ENCODE peak calls at places on chromosomes 16 and 17, in five cellular contexts. One of them, this sample, is unnamed.

GRCh38 chr16:50955311-50955710 is 195.8 kb downstream of the SALL1 start:
- DNase-seq in A549: no peak
- DNase-seq in thoracic aorta: no peak
- DNase-seq in heart left ventricle: no peak
- DNase-seq in tibial nerve: no peak
- DNase-seq in this sample: no peak

GRCh38 chr16:77974883-77975282 is 47.5 kb upstream of the CLEC3A start:
- DNase-seq in A549: no peak
- DNase-seq in thoracic aorta: no peak
- DNase-seq in heart left ventricle: no peak
- DNase-seq in tibial nerve: no peak
- DNase-seq in this sample: no peak

GRCh38 chr17:10871914-10872313 is 34.0 kb upstream of the PIRT start:
- DNase-seq in A549: no peak
- DNase-seq in thoracic aorta: no peak
- DNase-seq in heart left ventricle: no peak
- DNase-seq in tibial nerve: no peak
- DNase-seq in this sample: peak; percentile 40

GRCh38 chr17:19288453-19288852 is 51.3 kb downstream of the EPN2 start:
- DNase-seq in A549: peak; percentile 19
- DNase-seq in thoracic aorta: no peak
- DNase-seq in heart left ventricle: no peak
- DNase-seq in tibial nerve: no peak
- DNase-seq in this sample: no peak

GRCh38 chr17:72922223-72922622 is 170.3 kb downstream of the SLC39A11 start:
- DNase-seq in A549: no peak
- DNase-seq in thoracic aorta: no peak
- DNase-seq in heart left ventricle: no peak
- DNase-seq in tibial nerve: no peak
- DNase-seq in this sample: no peak

GRCh38 chr17:63516910-63517824 is 6.0 kb upstream of the KCNH6 start:
- DNase-seq in A549: peak; percentile 40
- DNase-seq in thoracic aorta: no peak
- DNase-seq in heart left ventricle: no peak
- DNase-seq in tibial nerve: no peak
- DNase-seq in this sample: no peak

GRCh38 chr17:74978240-74978639 is 5.7 kb upstream of the HID1 start:
- DNase-seq in A549: no peak
- DNase-seq in thoracic aorta: no peak
- DNase-seq in heart left ventricle: no peak
- DNase-seq in tibial nerve: no peak
- DNase-seq in this sample: no peak

GRCh38 chr17:77679589-77679988 is 278.9 kb upstream of the TNRC6C start:
- DNase-seq in A549: no peak
- DNase-seq in thoracic aorta: no peak
- DNase-seq in heart left ventricle: no peak
- DNase-seq in tibial nerve: no peak
- DNase-seq in this sample: no peak

GRCh38 chr17:56926704-56927103 is 12.9 kb upstream of the TRIM25 start:
- DNase-seq in A549: no peak
- DNase-seq in thoracic aorta: no peak
- DNase-seq in heart left ventricle: no peak
- DNase-seq in tibial nerve: no peak
- DNase-seq in this sample: no peak

GRCh38 chr17:67546578-67547527 is 169.8 kb downstream of the PITPNC1 start:
- DNase-seq in A549: peak; percentile 21
- DNase-seq in thoracic aorta: no peak
- DNase-seq in heart left ventricle: peak; percentile 68
- DNase-seq in tibial nerve: no peak
- DNase-seq in this sample: peak; percentile 51

GRCh38 chr16:3495166-3495565 is at the start of gene C16orf90:
- DNase-seq in A549: no peak
- DNase-seq in thoracic aorta: no peak
- DNase-seq in heart left ventricle: no peak
- DNase-seq in tibial nerve: no peak
- DNase-seq in this sample: no peak

GRCh38 chr17:39782980-39783379 is 45.2 kb downstream of the GRB7 start:
- DNase-seq in A549: no peak
- DNase-seq in thoracic aorta: no peak
- DNase-seq in heart left ventricle: no peak
- DNase-seq in tibial nerve: no peak
- DNase-seq in this sample: no peak

GRCh38 chr17:59840908-59841666 is 51.7 kb downstream of the TUBD1 start:
- DNase-seq in A549: peak; percentile 78
- DNase-seq in thoracic aorta: no peak
- DNase-seq in heart left ventricle: no peak
- DNase-seq in tibial nerve: no peak
- DNase-seq in this sample: no peak

GRCh38 chr16:8935989-8936388 is 27.7 kb downstream of the USP7 start:
- DNase-seq in A549: peak; percentile 33
- DNase-seq in thoracic aorta: no peak
- DNase-seq in heart left ventricle: no peak
- DNase-seq in tibial nerve: no peak
- DNase-seq in this sample: no peak

GRCh38 chr16:89827383-89828198 is 684 bp upstream of the SPIRE2 start:
- DNase-seq in A549: peak; percentile 85
- DNase-seq in thoracic aorta: no peak
- DNase-seq in heart left ventricle: peak; percentile 54
- DNase-seq in tibial nerve: no peak
- DNase-seq in this sample: peak; percentile 50

GRCh38 chr17:17938388-17939107 is 33.7 kb downstream of the TOM1L2 start:
- DNase-seq in A549: no peak
- DNase-seq in thoracic aorta: no peak
- DNase-seq in heart left ventricle: no peak
- DNase-seq in tibial nerve: no peak
- DNase-seq in this sample: no peak

GRCh38 chr16:72847187-72848044 is 200.5 kb downstream of the ZFHX3 start:
- DNase-seq in A549: peak; percentile 76
- DNase-seq in thoracic aorta: no peak
- DNase-seq in heart left ventricle: no peak
- DNase-seq in tibial nerve: no peak
- DNase-seq in this sample: no peak

GRCh38 chr17:50817838-50818237 is 17.5 kb upstream of the WFIKKN2 start:
- DNase-seq in A549: no peak
- DNase-seq in thoracic aorta: no peak
- DNase-seq in heart left ventricle: no peak
- DNase-seq in tibial nerve: no peak
- DNase-seq in this sample: no peak

GRCh38 chr17:37358830-37359681 is 16.7 kb upstream of the C17orf78 start:
- DNase-seq in A549: peak; percentile 98
- DNase-seq in thoracic aorta: peak; percentile 79
- DNase-seq in heart left ventricle: peak; percentile 94
- DNase-seq in tibial nerve: peak; percentile 92
- DNase-seq in this sample: peak; percentile 94
- TF ChIP-seq CTCF in A549: peak; percentile 9
- TF ChIP-seq CTCF in thoracic aorta: no peak
- TF ChIP-seq CTCF in heart left ventricle: peak; percentile 34
- TF ChIP-seq CTCF in tibial nerve: peak; percentile 77
- TF ChIP-seq CTCF in this sample: no peak

DNA sequence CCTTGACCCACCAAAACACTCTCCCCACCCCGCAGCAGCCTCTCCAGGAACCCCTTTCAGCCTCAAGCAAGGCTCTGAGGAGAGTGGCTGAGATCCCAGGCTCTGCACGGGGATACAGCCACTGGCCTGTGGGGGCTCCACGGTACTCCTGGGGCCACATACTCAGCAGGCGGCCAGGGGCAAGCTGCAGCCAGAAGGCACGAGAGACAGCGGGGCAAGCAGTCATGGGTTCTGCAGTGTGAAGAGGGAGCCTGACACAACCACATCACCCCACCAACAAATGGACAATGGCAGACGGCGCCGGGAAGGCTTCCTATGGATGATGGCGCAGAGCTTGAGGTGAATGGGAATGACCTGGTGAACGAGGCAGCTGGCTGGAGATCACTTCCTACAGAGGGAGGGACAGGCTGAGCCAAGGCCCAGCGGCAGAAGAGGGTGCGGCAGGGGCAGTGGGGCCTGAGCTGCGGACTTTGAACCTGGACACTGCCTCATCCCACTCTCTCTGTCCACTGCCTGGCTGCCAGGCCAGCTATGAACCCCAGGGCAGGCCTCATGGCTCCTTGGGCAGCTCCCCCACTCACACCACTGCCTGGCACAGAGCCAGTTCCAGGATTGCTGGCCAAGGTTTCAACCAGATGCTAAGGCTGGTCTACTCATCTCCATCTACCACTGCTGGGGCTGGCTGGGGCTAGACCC is 10.8 kb upstream of the BCAR1 start:
- DNase-seq in A549: no peak
- DNase-seq in thoracic aorta: no peak
- DNase-seq in heart left ventricle: no peak
- DNase-seq in tibial nerve: no peak
- DNase-seq in this sample: no peak
- H3K4me1 ChIP-seq in A549: peaks cover 50% of the 10 kb centered on the region
- H3K4me1 ChIP-seq in thoracic aorta: peaks cover 40% of the 10 kb centered on the region
- H3K4me1 ChIP-seq in heart left ventricle: peaks cover 36% of the 10 kb centered on the region
- H3K4me1 ChIP-seq in tibial nerve: peaks cover 75% of the 10 kb centered on the region
- H3K4me1 ChIP-seq in this sample: peaks cover 35% of the 10 kb centered on the region

DNA sequence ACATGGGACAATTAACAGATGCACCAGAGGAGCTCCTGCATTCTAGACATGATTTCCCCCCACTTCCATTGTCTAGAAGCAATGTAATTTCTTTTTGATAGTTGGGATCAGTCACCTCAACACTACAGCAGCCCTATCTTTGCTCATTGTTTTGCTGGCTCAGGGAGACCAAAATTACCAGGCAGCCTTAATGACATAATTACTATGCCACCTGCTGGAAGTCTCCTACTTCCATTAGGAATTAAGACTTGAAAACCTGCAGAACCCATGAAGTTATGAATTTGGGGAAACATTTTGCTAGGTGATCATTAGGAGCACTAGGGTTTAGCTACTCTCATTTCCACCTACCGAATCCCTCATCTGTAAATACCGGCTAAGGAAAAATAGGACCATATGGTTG is 312.0 kb upstream of the CA10 start:
- DNase-seq in A549: no peak
- DNase-seq in thoracic aorta: no peak
- DNase-seq in heart left ventricle: no peak
- DNase-seq in tibial nerve: no peak
- DNase-seq in this sample: no peak
- TF ChIP-seq CTCF in A549: no peak
- TF ChIP-seq CTCF in thoracic aorta: no peak
- TF ChIP-seq CTCF in heart left ventricle: no peak
- TF ChIP-seq CTCF in tibial nerve: no peak
- TF ChIP-seq CTCF in this sample: no peak

DNA sequence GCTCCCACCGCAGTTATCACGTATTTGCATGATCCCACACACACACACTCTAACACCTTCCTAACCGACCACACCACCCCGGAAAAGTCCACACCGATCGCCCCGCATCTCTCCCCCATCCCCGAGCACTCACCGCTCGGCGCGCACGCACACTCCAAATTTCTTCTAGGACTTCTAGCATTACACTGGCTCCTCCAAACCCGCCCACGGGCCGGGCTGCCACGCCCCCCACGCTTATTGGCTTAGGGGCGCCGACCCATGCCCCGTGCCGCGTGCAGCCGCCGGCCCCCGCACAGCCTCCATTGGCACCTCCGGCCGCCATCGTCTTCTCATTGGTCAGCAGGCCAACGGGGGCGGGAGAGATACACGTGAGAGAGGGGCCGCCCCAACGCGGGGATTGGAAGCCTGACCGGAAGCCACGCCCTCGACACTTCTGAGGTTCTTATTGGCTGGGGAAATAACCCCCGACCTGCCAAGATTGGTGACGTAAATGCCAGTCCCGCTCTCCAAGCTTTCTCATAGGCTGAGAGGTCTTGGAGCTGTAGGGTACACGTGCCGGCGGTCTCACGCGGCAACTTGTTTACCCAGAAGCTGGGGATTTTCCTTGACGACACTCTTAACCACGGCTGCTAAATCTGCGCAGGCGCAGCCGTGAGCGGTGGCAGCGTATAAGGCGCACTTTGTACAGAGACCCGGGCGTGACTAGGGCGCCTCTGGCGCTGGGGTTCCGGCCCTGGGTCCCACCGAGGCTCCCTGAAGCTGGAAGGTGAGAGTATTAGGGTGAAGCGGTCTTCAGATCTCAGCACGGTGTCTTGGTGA is 4.2 kb upstream of the PER1 start:
- DNase-seq in A549: peak; percentile 100
- DNase-seq in thoracic aorta: peak; percentile 100
- DNase-seq in heart left ventricle: peak; percentile 100
- DNase-seq in tibial nerve: peak; percentile 100
- DNase-seq in this sample: peak; percentile 100
- H3K4me1 ChIP-seq in A549: peaks cover 55% of the 10 kb centered on the region
- H3K4me1 ChIP-seq in thoracic aorta: peaks cover 16% of the 10 kb centered on the region
- H3K4me1 ChIP-seq in heart left ventricle: peaks cover 21% of the 10 kb centered on the region
- H3K4me1 ChIP-seq in tibial nerve: peaks cover 56% of the 10 kb centered on the region
- H3K4me1 ChIP-seq in this sample: peaks cover 13% of the 10 kb centered on the region